ENCODE peak calls at places on chromosomes 12 and 14, in ten cellular contexts. Y is fibroblast of the conjunctiva, M is GM23248, F is NCI-H1092 treated with DMSO at 0.1 percent for 48 hours, I is activated T-cell treated with anti-CD3 and anti-CD28 coated beads for 48 hours, V is posterior cingulate gyrus, J is NCI-H187 treated with DMSO at 0.1 percent for 48 hours, Q is AG10803, H is HTR-8/SVneo, D is mesenchymal stem cell. B is an unnamed sample.

GRCh38 chr12:66633676-66634075 is 45.2 kb downstream of the GRIP1 start:
- DNase-seq in Y (peak), V (no peak), Q (peak), F (no peak), H (no peak), M (no peak), I (no peak), J (no peak), D (no peak), B (peak)

GRCh38 chr12:6112004-6112403 is 12.5 kb downstream of the VWF start:
- DNase-seq in V (no peak), D (no peak), Y (no peak), J (no peak), F (no peak), M (no peak), I (no peak), Q (no peak), H (no peak), B (no peak)

GRCh38 chr12:6867407-6868210 is at the start of gene TPI1:
- DNase-seq in I (peak), Q (peak), J (peak), H (peak), F (peak), Y (peak), V (peak), M (peak), D (peak), B (no peak)

GRCh38 chr12:27688671-27689070 is 7.6 kb upstream of the REP15 start:
- DNase-seq in V (no peak), Y (no peak), D (no peak), Q (no peak), H (no peak), J (no peak), F (no peak), M (no peak), I (no peak), B (no peak)

GRCh38 chr12:93427779-93428564 is 13.8 kb downstream of the UBE2N start:
- DNase-seq in I (no peak), Q (peak), M (peak), D (peak), V (no peak), H (peak), Y (peak), F (no peak), J (no peak), B (no peak)

GRCh38 chr12:95789126-95790024 is 1.2 kb downstream of the NTN4 start:
- DNase-seq in J (no peak), Y (no peak), I (no peak), F (peak), Q (no peak), D (peak), M (peak), V (peak), H (peak), B (no peak)

GRCh38 chr12:107568718-107569117 is 116.9 kb upstream of the PWP1 start:
- DNase-seq in H (no peak), I (no peak), J (no peak), M (peak), Q (peak), V (no peak), D (no peak), Y (no peak), F (no peak), B (no peak)

GRCh38 chr12:2624543-2625266 is 170.1 kb upstream of the FKBP4 start:
- DNase-seq in D (peak), J (no peak), Q (no peak), M (peak), V (no peak), Y (no peak), H (peak), I (no peak), F (no peak), B (no peak)

GRCh38 chr14:106207316-106207715 is 680.9 kb downstream of the TMEM121 start:
- DNase-seq in Y (no peak), I (no peak), J (no peak), H (no peak), D (no peak), F (no peak), M (no peak), Q (no peak), V (no peak), B (no peak)

GRCh38 chr14:68401320-68401719 is 391.5 kb downstream of the ZFP36L1 start:
- DNase-seq in F (no peak), J (no peak), H (no peak), I (no peak), M (peak), V (no peak), Q (peak), D (no peak), Y (no peak), B (peak)

GRCh38 chr14:62185078-62185477 is 422.9 kb downstream of the SNAPC1 start:
- DNase-seq in V (no peak), Q (no peak), H (no peak), Y (no peak), I (no peak), M (no peak), J (no peak), D (no peak), F (no peak), B (no peak)

GRCh38 chr12:119447618-119448017 is 113.1 kb downstream of the CCDC60 start:
- DNase-seq in F (no peak), H (no peak), Y (no peak), I (no peak), D (no peak), V (no peak), J (no peak), Q (no peak), M (no peak), B (no peak)

GRCh38 chr12:83985068-83985467 is 927.5 kb downstream of the SLC6A15 start:
- DNase-seq in F (peak), H (no peak), Q (no peak), V (no peak), J (no peak), I (no peak), M (no peak), Y (no peak), D (no peak), B (no peak)

GRCh38 chr12:42130670-42131402 is 13.8 kb downstream of the GXYLT1 start:
- DNase-seq in Q (peak), Y (no peak), J (no peak), I (no peak), H (no peak), D (peak), F (no peak), M (peak), V (no peak), B (no peak)

GRCh38 chr12:2575245-2575644 is 219.5 kb upstream of the FKBP4 start:
- DNase-seq in J (no peak), D (no peak), H (no peak), I (no peak), Y (no peak), Q (no peak), M (no peak), V (no peak), F (no peak), B (no peak)

GRCh38 chr14:68784995-68785816 is 7.7 kb downstream of the ZFP36L1 start:
- DNase-seq in D (peak), F (no peak), H (no peak), J (no peak), V (no peak), I (no peak), Q (peak), M (peak), Y (no peak), B (no peak)